ENCODE peak calls at places on chromosome 1, in four cellular contexts. L is lung, W is RWPE1, T is bronchial epithelial cell. J is an unnamed sample.

GRCh38 chr1:53956308-53957168 is 10.4 kb downstream of the LRRC42 start:
- DNase-seq in L (no peak), W (peak), T (peak), J (no peak)

GRCh38 chr1:23020731-23021130 is 1.5 kb downstream of the KDM1A start:
- DNase-seq in L (no peak), W (no peak), T (no peak), J (no peak)

GRCh38 chr1:203380395-203381150 is 29.7 kb upstream of the FMOD start:
- DNase-seq in L (no peak), W (no peak), T (no peak), J (peak)

GRCh38 chr1:237108299-237109040 is 66.5 kb downstream of the RYR2 start:
- DNase-seq in L (no peak), W (no peak), T (no peak), J (no peak)

GRCh38 chr1:174218983-174219382 is 59.7 kb downstream of the RABGAP1L start:
- DNase-seq in L (no peak), W (no peak), T (no peak), J (no peak)

GRCh38 chr1:4108741-4109625 is 208.9 kb upstream of the C1orf174 start:
- DNase-seq in L (no peak), W (no peak), T (no peak), J (no peak)

GRCh38 chr1:61247881-61248752 is 165.8 kb downstream of the NFIA start:
- DNase-seq in L (no peak), W (no peak), T (no peak), J (no peak)

GRCh38 chr1:158371188-158371953 is 17.7 kb downstream of the CD1E start:
- DNase-seq in L (no peak), W (no peak), T (peak), J (no peak)

GRCh38 chr1:153546371-153546770 is 765 bp upstream of the S100A4 start:
- DNase-seq in L (no peak), W (no peak), T (no peak), J (no peak)

GRCh38 chr1:228064296-228064695 is 18.2 kb upstream of the ARF1 start:
- DNase-seq in L (no peak), W (no peak), T (no peak), J (no peak)

GRCh38 chr1:15950302-15950701 is 25.6 kb downstream of the ZBTB17 start:
- DNase-seq in L (no peak), W (no peak), T (no peak), J (no peak)

GRCh38 chr1:180791806-180792205 is 120.9 kb upstream of the KIAA1614 start:
- DNase-seq in L (no peak), W (peak), T (peak), J (no peak)

GRCh38 chr1:30244801-30245200 is 478.6 kb downstream of the MATN1 start:
- DNase-seq in L (no peak), W (no peak), T (no peak), J (no peak)

GRCh38 chr1:98897479-98897878 is 107.2 kb downstream of the PLPPR5 start:
- DNase-seq in L (no peak), W (no peak), T (no peak), J (no peak)

GRCh38 chr1:99580451-99580850 is 65.5 kb upstream of the PALMD start:
- DNase-seq in L (no peak), W (peak), T (peak), J (no peak)

GRCh38 chr1:207188901-207189300 is 84.9 kb downstream of the C4BPA start:
- DNase-seq in L (no peak), W (no peak), T (no peak), J (no peak)

GRCh38 chr1:241331328-241331693 is 25.7 kb downstream of the RGS7 start:
- DNase-seq in L (no peak), W (no peak), T (no peak), J (no peak)

GRCh38 chr1:101003012-101003650 is 22.5 kb downstream of the DPH5 start:
- DNase-seq in L (no peak), W (no peak), T (peak), J (no peak)

GRCh38 chr1:204213668-204214662 is at the start of gene GOLT1A:
- DNase-seq in L (peak), W (peak), T (peak), J (no peak)

GRCh38 chr1:2381741-2382620 is 9.4 kb downstream of the MORN1 start:
- DNase-seq in L (peak), W (peak), T (peak), J (peak)

GRCh38 chr1:24390924-24391782 is 22.4 kb downstream of the STPG1 start:
- DNase-seq in L (peak), W (peak), T (peak), J (peak)

GRCh38 chr1:236774926-236775325 is 20.2 kb upstream of the MTR start:
- DNase-seq in L (no peak), W (no peak), T (peak), J (no peak)

GRCh38 chr1:41317356-41317755 is 43.9 kb upstream of the FOXO6 start:
- DNase-seq in L (no peak), W (no peak), T (no peak), J (no peak)

GRCh38 chr1:228313536-228314277 is 92.9 kb downstream of the TRIM11 start:
- DNase-seq in L (no peak), W (no peak), T (no peak), J (peak)

GRCh38 chr1:83029916-83030315 is 969.0 kb downstream of the TTLL7 start:
- DNase-seq in L (no peak), W (no peak), T (peak), J (no peak)

GRCh38 chr1:244945109-244945671 is 80.8 kb upstream of the HNRNPU start:
- DNase-seq in L (no peak), W (no peak), T (no peak), J (no peak)

GRCh38 chr1:215631489-215631888 is 64.4 kb downstream of the KCTD3 start:
- DNase-seq in L (no peak), W (peak), T (peak), J (no peak)

GRCh38 chr1:66725885-66726665 is 26.2 kb upstream of the DYNLT5 start:
- DNase-seq in L (peak), W (peak), T (peak), J (peak)

GRCh38 chr1:55443175-55443933 is 228.2 kb upstream of the USP24 start:
- DNase-seq in L (peak), W (peak), T (peak), J (no peak)

DNA sequence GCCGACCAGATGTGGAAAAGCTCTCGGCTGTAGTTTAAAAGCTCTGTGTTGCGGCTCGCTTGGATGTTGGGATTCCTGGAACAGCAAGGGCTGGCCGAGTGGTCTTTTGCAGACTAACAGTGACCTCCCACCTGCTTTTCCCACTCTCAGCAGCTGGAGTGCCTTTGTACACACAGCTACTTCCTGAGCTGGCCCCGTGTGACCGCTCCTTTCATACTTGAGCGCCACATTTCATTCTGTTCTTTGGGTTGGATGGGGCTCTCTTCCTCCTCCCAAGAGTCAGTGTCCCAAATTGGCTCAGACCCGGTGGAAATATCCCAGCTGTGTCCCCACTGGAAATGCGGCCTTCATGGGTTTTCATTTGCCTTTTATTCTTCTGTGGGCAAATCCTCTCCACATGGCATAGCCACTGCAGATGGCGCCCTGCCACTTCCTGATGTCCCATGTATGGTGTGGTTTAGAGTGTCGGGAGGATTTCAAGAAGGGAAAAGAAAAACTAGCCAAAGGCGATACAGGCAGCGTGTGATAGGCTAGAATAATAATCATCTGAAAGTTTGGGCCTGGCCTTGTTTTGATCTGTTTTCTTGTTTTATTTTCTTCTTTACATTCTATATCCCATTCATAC is 123.5 kb downstream of the PEX14 start:
- DNase-seq in L (no peak), W (no peak), T (no peak), J (no peak)
- TF ChIP-seq CTCF in L (no peak), W (no peak), T (peak), J (peak)

GRCh38 chr1:167107456-167107855 is 13.6 kb downstream of the STYXL2 start:
- DNase-seq in L (no peak), W (no peak), T (peak), J (no peak)

GRCh38 chr1:167103236-167103894 is 9.5 kb downstream of the STYXL2 start:
- DNase-seq in L (no peak), W (no peak), T (peak), J (no peak)

GRCh38 chr1:167105150-167105840 is 11.4 kb downstream of the STYXL2 start:
- DNase-seq in L (no peak), W (no peak), T (no peak), J (no peak)

GRCh38 chr1:167109125-167109524 is 15.2 kb downstream of the STYXL2 start:
- DNase-seq in L (no peak), W (no peak), T (no peak), J (no peak)

GRCh38 chr1:167105841-167106461 is 12.1 kb downstream of the STYXL2 start:
- DNase-seq in L (no peak), W (no peak), T (no peak), J (no peak)
- TF ChIP-seq CTCF in L (no peak), W (no peak), T (no peak), J (no peak)

GRCh38 chr1:156444407-156445001 is 56.1 kb downstream of the MEF2D start:
- DNase-seq in L (no peak), W (no peak), T (peak), J (no peak)
- TF ChIP-seq CTCF in L (no peak), W (peak), T (peak), J (peak)

GRCh38 chr1:165153182-165153581 is 203.3 kb downstream of the LMX1A start:
- DNase-seq in L (no peak), W (no peak), T (no peak), J (no peak)

GRCh38 chr1:165147799-165148198 is 208.7 kb downstream of the LMX1A start:
- DNase-seq in L (no peak), W (no peak), T (no peak), J (no peak)

GRCh38 chr1:165152109-165152508 is 204.4 kb downstream of the LMX1A start:
- DNase-seq in L (no peak), W (no peak), T (peak), J (no peak)

GRCh38 chr1:165152727-165153126 is 203.8 kb downstream of the LMX1A start:
- DNase-seq in L (no peak), W (no peak), T (peak), J (no peak)
- TF ChIP-seq CTCF in L (no peak), W (no peak), T (peak), J (no peak)

DNA sequence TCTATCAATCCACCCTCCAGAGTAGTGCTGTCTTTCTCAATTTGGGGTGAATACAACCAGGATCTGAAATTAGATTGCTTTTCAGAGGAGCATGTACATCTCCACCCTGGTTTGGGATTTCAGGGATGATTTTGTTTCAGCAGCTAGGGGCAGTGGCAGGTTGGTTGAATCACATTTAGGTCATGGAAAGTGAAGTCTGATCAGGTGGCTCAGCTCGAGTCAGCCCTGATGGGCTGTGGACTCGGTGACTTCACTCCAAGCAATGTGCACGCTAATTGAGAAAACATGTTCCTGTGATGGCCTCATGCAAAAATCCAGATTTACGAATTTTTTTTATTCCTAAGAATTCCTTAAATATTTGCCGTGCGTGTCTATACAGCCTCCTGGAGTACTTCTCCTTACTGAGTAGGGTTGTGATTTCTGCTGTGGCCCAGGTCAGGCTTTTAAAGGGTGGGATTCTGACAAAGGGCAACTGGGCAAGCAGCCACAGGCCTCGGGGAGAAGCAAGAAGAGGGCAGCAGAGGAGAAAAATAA is 7.5 kb downstream of the NGF start:
- DNase-seq in L (no peak), W (no peak), T (peak), J (no peak)
- TF ChIP-seq CTCF in L (no peak), W (no peak), T (peak), J (peak)

DNA sequence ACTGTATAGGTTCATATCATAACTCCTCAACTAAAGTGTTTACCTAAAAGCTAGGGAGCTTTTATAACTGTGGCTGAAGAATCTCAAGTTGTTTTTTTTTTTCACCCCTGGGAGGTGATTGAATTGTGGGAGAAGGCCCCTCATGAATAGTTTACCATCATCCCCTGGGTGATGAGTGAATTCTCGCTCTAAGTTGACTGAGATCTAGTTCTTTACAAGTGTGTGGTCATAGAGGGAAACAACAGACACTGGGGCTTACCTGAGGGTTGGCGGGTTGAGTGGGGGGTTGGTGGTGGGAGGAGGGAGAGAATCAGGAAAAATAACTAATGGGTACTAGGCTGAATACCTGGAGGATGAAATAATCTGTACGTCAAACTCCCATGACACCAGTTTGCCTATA is 7.9 kb upstream of the ZSCAN20 start:
- DNase-seq in L (no peak), W (no peak), T (no peak), J (no peak)
- TF ChIP-seq CTCF in L (no peak), W (no peak), T (no peak), J (no peak)

J was measured in osteocyte.